ENCODE peak calls at places on chromosomes 12 and 14, in six cellular contexts. One of them, this sample, is unnamed.

GRCh38 chr14:76430017-76430416 is 54.1 kb downstream of the ESRRB start:
- DNase-seq in K562: no peak
- DNase-seq in GM12878: no peak
- DNase-seq in GM23338: no peak
- DNase-seq in Panc1: no peak
- DNase-seq in vagina: no peak
- DNase-seq in this sample: no peak

GRCh38 chr12:102026728-102027127 is 35.1 kb downstream of the WASHC3 start:
- DNase-seq in vagina: no peak
- DNase-seq in GM12878: no peak
- DNase-seq in GM23338: peak; percentile 50
- DNase-seq in Panc1: no peak
- DNase-seq in K562: no peak
- DNase-seq in this sample: no peak

GRCh38 chr12:105109465-105110212 is 2.1 kb downstream of the WASHC4 start:
- DNase-seq in GM23338: peak; percentile 27
- DNase-seq in K562: no peak
- DNase-seq in vagina: no peak
- DNase-seq in Panc1: no peak
- DNase-seq in GM12878: peak; percentile 51
- DNase-seq in this sample: no peak

GRCh38 chr12:38904932-38905479 is 385 bp downstream of the CPNE8 start:
- DNase-seq in Panc1: peak; percentile 75
- DNase-seq in vagina: no peak
- DNase-seq in K562: peak; percentile 22
- DNase-seq in GM23338: peak; percentile 86
- DNase-seq in GM12878: peak; percentile 65
- DNase-seq in this sample: peak; percentile 69

GRCh38 chr14:105051182-105052109 is 13.8 kb downstream of the GPR132 start:
- DNase-seq in GM23338: no peak
- DNase-seq in K562: no peak
- DNase-seq in vagina: peak; percentile 94
- DNase-seq in Panc1: no peak
- DNase-seq in GM12878: no peak
- DNase-seq in this sample: no peak

GRCh38 chr14:77843155-77843554 is 43.2 kb downstream of the ADCK1 start:
- DNase-seq in Panc1: no peak
- DNase-seq in vagina: no peak
- DNase-seq in GM12878: no peak
- DNase-seq in GM23338: no peak
- DNase-seq in K562: no peak
- DNase-seq in this sample: no peak

GRCh38 chr12:68963456-68963859 is 30.5 kb upstream of the CPM start:
- DNase-seq in GM12878: no peak
- DNase-seq in K562: no peak
- DNase-seq in Panc1: no peak
- DNase-seq in vagina: no peak
- DNase-seq in GM23338: no peak
- DNase-seq in this sample: no peak

GRCh38 chr14:68774771-68775613 is 17.9 kb downstream of the ZFP36L1 start:
- DNase-seq in GM23338: no peak
- DNase-seq in K562: no peak
- DNase-seq in vagina: no peak
- DNase-seq in Panc1: no peak
- DNase-seq in GM12878: no peak
- DNase-seq in this sample: no peak

GRCh38 chr12:122866950-122867607 is 28.8 kb downstream of the VPS37B start:
- DNase-seq in Panc1: no peak
- DNase-seq in GM23338: no peak
- DNase-seq in vagina: no peak
- DNase-seq in GM12878: no peak
- DNase-seq in K562: no peak
- DNase-seq in this sample: no peak

GRCh38 chr12:125245601-125246345 is 180.5 kb downstream of the AACS start:
- DNase-seq in GM23338: no peak
- DNase-seq in K562: no peak
- DNase-seq in vagina: no peak
- DNase-seq in Panc1: no peak
- DNase-seq in GM12878: no peak
- DNase-seq in this sample: no peak

GRCh38 chr14:61578745-61579144 is 116.6 kb upstream of the HIF1A start:
- DNase-seq in vagina: no peak
- DNase-seq in GM23338: no peak
- DNase-seq in GM12878: no peak
- DNase-seq in Panc1: no peak
- DNase-seq in K562: no peak
- DNase-seq in this sample: no peak

GRCh38 chr12:14868916-14869315 is 16.7 kb downstream of the MGP start:
- DNase-seq in Panc1: no peak
- DNase-seq in K562: no peak
- DNase-seq in GM23338: no peak
- DNase-seq in GM12878: no peak
- DNase-seq in vagina: no peak
- DNase-seq in this sample: no peak

GRCh38 chr12:15887043-15887817 is 5.0 kb downstream of the STRAP start:
- DNase-seq in Panc1: no peak
- DNase-seq in GM23338: no peak
- DNase-seq in K562: no peak
- DNase-seq in vagina: no peak
- DNase-seq in GM12878: no peak
- DNase-seq in this sample: no peak

GRCh38 chr14:100193417-100194357 is 34.2 kb upstream of the DEGS2 start:
- DNase-seq in GM23338: no peak
- DNase-seq in K562: peak; percentile 45
- DNase-seq in GM12878: no peak
- DNase-seq in vagina: no peak
- DNase-seq in Panc1: no peak
- DNase-seq in this sample: peak; percentile 10

GRCh38 chr12:90757957-90758356 is 197.0 kb downstream of the CCER1 start:
- DNase-seq in K562: no peak
- DNase-seq in Panc1: no peak
- DNase-seq in GM12878: no peak
- DNase-seq in GM23338: no peak
- DNase-seq in vagina: no peak
- DNase-seq in this sample: no peak

GRCh38 chr14:99230271-99231141 is 41.5 kb downstream of the BCL11B start:
- DNase-seq in K562: peak; percentile 26
- DNase-seq in GM23338: peak; percentile 69
- DNase-seq in Panc1: no peak
- DNase-seq in vagina: no peak
- DNase-seq in GM12878: no peak
- DNase-seq in this sample: peak; percentile 36

GRCh38 chr12:52266514-52266913 is 7.9 kb upstream of the KRT86 start:
- DNase-seq in GM23338: no peak
- DNase-seq in GM12878: no peak
- DNase-seq in Panc1: no peak
- DNase-seq in K562: no peak
- DNase-seq in vagina: no peak
- DNase-seq in this sample: no peak

GRCh38 chr12:121009744-121010143 is 6.5 kb downstream of the C12orf43 start:
- DNase-seq in K562: no peak
- DNase-seq in GM12878: no peak
- DNase-seq in vagina: no peak
- DNase-seq in Panc1: no peak
- DNase-seq in GM23338: peak; percentile 76
- DNase-seq in this sample: peak; percentile 27

GRCh38 chr12:80241576-80242273 is 142.4 kb downstream of the OTOGL start:
- DNase-seq in GM12878: no peak
- DNase-seq in GM23338: no peak
- DNase-seq in Panc1: no peak
- DNase-seq in vagina: no peak
- DNase-seq in K562: no peak
- DNase-seq in this sample: no peak
- H3K27ac ChIP-seq in GM12878: no peak overlapping the region
- H3K27ac ChIP-seq in GM23338: no peak overlapping the region
- H3K27ac ChIP-seq in Panc1: no peak overlapping the region
- H3K27ac ChIP-seq in vagina: no peak overlapping the region
- H3K27ac ChIP-seq in K562: no peak overlapping the region
- H3K27ac ChIP-seq in this sample: no peak overlapping the region

GRCh38 chr14:54651018-54651351 is 84.1 kb downstream of the SAMD4A start:
- DNase-seq in vagina: no peak
- DNase-seq in K562: no peak
- DNase-seq in Panc1: no peak
- DNase-seq in GM23338: no peak
- DNase-seq in GM12878: no peak
- DNase-seq in this sample: no peak

GRCh38 chr14:54651649-54652048 is 84.7 kb downstream of the SAMD4A start:
- DNase-seq in GM23338: no peak
- DNase-seq in K562: no peak
- DNase-seq in Panc1: no peak
- DNase-seq in vagina: no peak
- DNase-seq in GM12878: no peak
- DNase-seq in this sample: no peak

GRCh38 chr14:54652188-54652889 is 85.4 kb downstream of the SAMD4A start:
- DNase-seq in vagina: no peak
- DNase-seq in K562: no peak
- DNase-seq in GM12878: no peak
- DNase-seq in GM23338: peak; percentile 97
- DNase-seq in Panc1: peak; percentile 78
- DNase-seq in this sample: peak; percentile 76

GRCh38 chr14:54652890-54653201 is 85.9 kb downstream of the SAMD4A start:
- DNase-seq in K562: no peak
- DNase-seq in GM23338: no peak
- DNase-seq in vagina: no peak
- DNase-seq in GM12878: no peak
- DNase-seq in Panc1: no peak
- DNase-seq in this sample: no peak

DNA sequence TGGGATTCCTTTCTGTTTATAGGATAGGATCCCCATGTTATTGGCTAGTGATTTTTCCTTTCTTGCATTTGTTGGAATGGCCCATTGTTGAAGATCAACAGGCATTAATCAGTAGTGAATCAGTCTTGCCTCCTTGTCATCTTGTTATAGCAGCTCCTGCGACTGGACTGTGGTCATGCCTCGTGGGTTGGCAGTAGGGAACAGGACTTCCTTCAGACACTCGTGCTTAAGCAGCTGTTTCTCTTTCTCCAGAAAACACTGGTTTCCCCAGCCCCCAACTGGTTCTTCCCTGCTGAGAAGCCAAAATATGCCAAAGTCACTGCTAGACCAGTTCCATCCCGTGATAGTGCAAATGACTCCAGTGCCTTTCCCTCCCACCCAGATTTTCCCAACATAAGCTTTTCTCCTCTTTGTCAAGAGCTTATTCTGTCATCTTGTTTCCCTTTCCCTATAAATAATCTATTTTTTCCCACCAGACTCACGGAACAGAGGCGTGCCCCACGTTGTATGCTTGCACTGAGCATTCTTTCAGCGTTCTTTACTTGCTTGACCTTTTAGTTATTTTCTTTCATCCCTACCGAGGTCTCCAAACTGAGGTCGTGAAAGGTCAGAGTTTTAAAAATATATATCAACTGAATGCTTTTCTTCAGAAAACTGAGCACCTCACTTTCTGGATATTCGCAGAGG is 83.5 kb downstream of the SAMD4A start:
- DNase-seq in Panc1: no peak
- DNase-seq in GM23338: peak; percentile 35
- DNase-seq in K562: no peak
- DNase-seq in GM12878: no peak
- DNase-seq in vagina: no peak
- DNase-seq in this sample: no peak
- TF ChIP-seq POLR2AphosphoS5 in Panc1: no peak
- TF ChIP-seq POLR2AphosphoS5 in GM23338: no peak
- TF ChIP-seq POLR2AphosphoS5 in K562: no peak
- TF ChIP-seq POLR2AphosphoS5 in GM12878: no peak
- TF ChIP-seq POLR2AphosphoS5 in vagina: no peak
- TF ChIP-seq POLR2AphosphoS5 in this sample: peak; percentile 40

GRCh38 chr12:54386781-54387467 is 2.4 kb upstream of the ZNF385A start:
- DNase-seq in GM12878: no peak
- DNase-seq in GM23338: no peak
- DNase-seq in vagina: no peak
- DNase-seq in K562: peak; percentile 33
- DNase-seq in Panc1: no peak
- DNase-seq in this sample: no peak

GRCh38 chr12:54389139-54389508 is 4.6 kb upstream of the ZNF385A start:
- DNase-seq in GM12878: no peak
- DNase-seq in Panc1: no peak
- DNase-seq in vagina: no peak
- DNase-seq in GM23338: no peak
- DNase-seq in K562: no peak
- DNase-seq in this sample: no peak

GRCh38 chr12:54389536-54390175 is 5.1 kb upstream of the ZNF385A start:
- DNase-seq in vagina: no peak
- DNase-seq in Panc1: no peak
- DNase-seq in GM23338: no peak
- DNase-seq in K562: no peak
- DNase-seq in GM12878: no peak
- DNase-seq in this sample: no peak

GRCh38 chr12:54390176-54390667 is 5.7 kb upstream of the ZNF385A start:
- DNase-seq in GM23338: peak; percentile 52
- DNase-seq in K562: peak; percentile 73
- DNase-seq in GM12878: no peak
- DNase-seq in Panc1: no peak
- DNase-seq in vagina: no peak
- DNase-seq in this sample: peak; percentile 69

GRCh38 chr12:54388214-54389138 is 3.9 kb upstream of the ZNF385A start:
- DNase-seq in Panc1: no peak
- DNase-seq in GM23338: no peak
- DNase-seq in vagina: no peak
- DNase-seq in K562: peak; percentile 49
- DNase-seq in GM12878: no peak
- DNase-seq in this sample: no peak
- H3K4me1 ChIP-seq in Panc1: no peaks in the 10 kb centered on the region
- H3K4me1 ChIP-seq in GM23338: peaks cover 82% of the 10 kb centered on the region
- H3K4me1 ChIP-seq in vagina: peaks cover 88% of the 10 kb centered on the region
- H3K4me1 ChIP-seq in K562: peaks cover 87% of the 10 kb centered on the region
- H3K4me1 ChIP-seq in GM12878: peaks cover 14% of the 10 kb centered on the region
- H3K4me1 ChIP-seq in this sample: peaks cover 8% of the 10 kb centered on the region

DNA sequence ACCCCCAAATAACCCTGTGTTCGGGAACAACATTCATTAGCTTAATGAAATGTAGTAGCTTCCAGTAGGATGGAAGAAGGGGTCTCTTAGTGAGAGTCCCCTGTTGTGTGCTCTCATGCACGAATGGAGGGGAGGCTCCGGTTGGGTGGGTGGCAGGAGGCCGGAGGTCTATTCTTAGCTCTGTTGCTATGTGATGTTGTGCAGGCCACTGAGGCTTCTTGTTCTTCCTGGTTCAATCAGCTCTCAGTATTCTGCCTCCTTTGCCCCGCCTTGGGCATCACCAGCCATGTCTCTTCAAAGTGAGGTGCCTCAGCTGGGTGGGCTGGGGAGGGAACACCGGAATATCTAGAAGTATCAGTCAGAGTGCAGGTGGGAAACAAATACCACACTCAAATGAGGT is 50.8 kb downstream of the KCNA1 start:
- DNase-seq in GM12878: no peak
- DNase-seq in K562: no peak
- DNase-seq in Panc1: no peak
- DNase-seq in vagina: no peak
- DNase-seq in GM23338: no peak
- DNase-seq in this sample: no peak
- H3K27ac ChIP-seq in GM12878: no peak overlapping the region
- H3K27ac ChIP-seq in K562: no peak overlapping the region
- H3K27ac ChIP-seq in Panc1: no peak overlapping the region
- H3K27ac ChIP-seq in vagina: no peak overlapping the region
- H3K27ac ChIP-seq in GM23338: no peak overlapping the region
- H3K27ac ChIP-seq in this sample: no peak overlapping the region